ENCODE peak calls at places on chromosomes 7 and 10, in five cellular contexts. W, V, L, B and X are unnamed samples.

GRCh38 chr10:99709480-99710229 is 22.3 kb downstream of the COX15 start:
- DNase-seq in B (peak), V (no peak), L (peak), W (peak), X (peak)

GRCh38 chr10:42865716-42866114 is 83.1 kb downstream of the BMS1 start:
- DNase-seq in V (no peak), W (peak), B (no peak), L (no peak), X (no peak)

GRCh38 chr7:114910787-114911186 is 11.1 kb upstream of the MDFIC start:
- DNase-seq in W (no peak), L (no peak), B (no peak), V (peak), X (no peak)

GRCh38 chr7:75881436-75882095 is 2.7 kb downstream of the RHBDD2 start:
- DNase-seq in V (no peak), B (peak), L (no peak), W (peak), X (no peak)

GRCh38 chr7:11760372-11760771 is 71.6 kb downstream of the THSD7A start:
- DNase-seq in L (no peak), V (no peak), W (no peak), B (no peak), X (no peak)

GRCh38 chr10:128325788-128326187 is 199.6 kb upstream of the MKI67 start:
- DNase-seq in W (no peak), L (no peak), B (no peak), V (no peak), X (no peak)

GRCh38 chr7:100744605-100745004 is 11.2 kb downstream of the ZAN start:
- DNase-seq in L (no peak), W (no peak), V (no peak), B (no peak), X (no peak)

GRCh38 chr10:100872034-100872791 is 40.5 kb upstream of the SLF2 start:
- DNase-seq in V (no peak), W (peak), L (no peak), B (peak), X (peak)

GRCh38 chr10:12839941-12840611 is 161.4 kb downstream of the CCDC3 start:
- DNase-seq in L (no peak), B (no peak), W (no peak), V (no peak), X (no peak)

GRCh38 chr7:92835851-92836488 is 403 bp downstream of the CDK6 start:
- DNase-seq in L (no peak), B (peak), W (no peak), V (peak), X (peak)

GRCh38 chr10:81843042-81843441 is 32.0 kb upstream of the NRG3 start:
- DNase-seq in W (peak), B (no peak), V (no peak), L (no peak), X (peak)

GRCh38 chr10:125820705-125821104 is 2.4 kb downstream of the UROS start:
- DNase-seq in V (no peak), W (no peak), B (no peak), L (peak), X (no peak)

GRCh38 chr7:151859111-151859947 is 17.6 kb downstream of the PRKAG2 start:
- DNase-seq in V (no peak), W (no peak), B (no peak), L (no peak), X (no peak)

GRCh38 chr7:27103489-27104226 is 1.2 kb upstream of the HOXA2 start:
- DNase-seq in B (no peak), W (no peak), L (no peak), V (no peak), X (no peak)

GRCh38 chr10:125135771-125136035 is 24.7 kb downstream of the CTBP2 start:
- DNase-seq in B (no peak), W (no peak), L (no peak), V (no peak), X (no peak)

GRCh38 chr10:1413256-1413655 is 324.1 kb downstream of the ADARB2 start:
- DNase-seq in W (no peak), B (no peak), L (no peak), V (no peak), X (no peak)

GRCh38 chr7:36739351-36739750 is 15.1 kb upstream of the AOAH start:
- DNase-seq in B (no peak), L (no peak), V (no peak), W (no peak), X (no peak)

GRCh38 chr10:22854935-22855421 is 72.9 kb upstream of the ARMC3 start:
- DNase-seq in W (no peak), V (no peak), L (no peak), B (no peak), X (no peak)

GRCh38 chr10:25907247-25907646 is 26.8 kb upstream of the MYO3A start:
- DNase-seq in B (no peak), W (no peak), L (no peak), V (no peak), X (no peak)

GRCh38 chr7:148114807-148115206 is 475.8 kb upstream of the C7orf33 start:
- DNase-seq in W (no peak), L (no peak), B (no peak), V (no peak), X (no peak)

GRCh38 chr7:139828880-139829653 is at the start of gene TBXAS1:
- DNase-seq in W (no peak), B (no peak), V (no peak), L (no peak), X (peak)

GRCh38 chr10:14587540-14588083 is 187.1 kb downstream of the FAM107B start:
- DNase-seq in W (no peak), V (no peak), B (no peak), L (no peak), X (no peak)

GRCh38 chr7:2525931-2526630 is 6.5 kb downstream of the LFNG start:
- DNase-seq in L (no peak), V (no peak), W (peak), B (no peak), X (no peak)

GRCh38 chr7:121797283-121798037 is 75.5 kb upstream of the PTPRZ1 start:
- DNase-seq in L (no peak), W (peak), B (no peak), V (no peak), X (no peak)

GRCh38 chr7:155218276-155219153 is 79.2 kb upstream of the INSIG1 start:
- DNase-seq in V (no peak), W (no peak), B (no peak), L (no peak), X (no peak)

GRCh38 chr10:16804123-16804522 is 13.1 kb downstream of the RSU1 start:
- DNase-seq in W (no peak), L (no peak), B (no peak), V (no peak), X (no peak)

GRCh38 chr10:5963591-5963990 is 13.8 kb downstream of the IL15RA start:
- DNase-seq in W (no peak), L (no peak), B (no peak), V (no peak), X (no peak)

GRCh38 chr7:134290286-134290685 is 26.4 kb downstream of the SLC35B4 start:
- DNase-seq in V (no peak), W (no peak), B (no peak), L (no peak), X (peak)

GRCh38 chr10:119090026-119090808 is 9.6 kb upstream of the EIF3A start:
- DNase-seq in V (no peak), L (no peak), B (no peak), W (no peak), X (no peak)

GRCh38 chr10:4546500-4546899 is 279.5 kb upstream of the AKR1E2 start:
- DNase-seq in W (no peak), V (no peak), B (no peak), L (no peak), X (no peak)

GRCh38 chr7:114921636-114922150 is at the start of gene MDFIC:
- DNase-seq in V (no peak), W (peak), L (no peak), B (no peak), X (peak)

GRCh38 chr10:114519306-114519669 is 115.0 kb upstream of the AFAP1L2 start:
- DNase-seq in W (no peak), V (no peak), L (no peak), B (no peak), X (no peak)

GRCh38 chr10:106392781-106393180 is 771.7 kb downstream of the SORCS1 start:
- DNase-seq in B (no peak), L (no peak), V (no peak), W (peak), X (no peak)

GRCh38 chr7:131827421-131827820 is 271.0 kb upstream of the PODXL start:
- DNase-seq in V (no peak), L (no peak), B (no peak), W (no peak), X (no peak)

GRCh38 chr10:121593267-121593666 is 5.0 kb downstream of the FGFR2 start:
- DNase-seq in L (no peak), W (no peak), B (no peak), V (no peak), X (no peak)

GRCh38 chr7:138243430-138243829 is 167.2 kb downstream of the AKR1D1 start:
- DNase-seq in V (peak), L (no peak), W (peak), B (peak), X (no peak)

GRCh38 chr7:129530881-129531391 is 28.6 kb downstream of the SMKR1 start:
- DNase-seq in W (no peak), B (no peak), V (peak), L (no peak), X (peak)

GRCh38 chr7:39700932-39701331 is 77.6 kb downstream of the RALA start:
- DNase-seq in B (no peak), W (no peak), V (no peak), L (no peak), X (no peak)

GRCh38 chr10:51073461-51074237 is 638 bp upstream of the PRKG1 start:
- DNase-seq in L (no peak), W (peak), B (no peak), V (no peak), X (no peak)

GRCh38 chr7:116779921-116780320 is 82.5 kb upstream of the CAPZA2 start:
- DNase-seq in W (no peak), B (no peak), L (no peak), V (no peak), X (no peak)
- TF ChIP-seq JUNB in W (no peak), B (no peak), L (no peak), V (no peak), X (no peak)

DNA sequence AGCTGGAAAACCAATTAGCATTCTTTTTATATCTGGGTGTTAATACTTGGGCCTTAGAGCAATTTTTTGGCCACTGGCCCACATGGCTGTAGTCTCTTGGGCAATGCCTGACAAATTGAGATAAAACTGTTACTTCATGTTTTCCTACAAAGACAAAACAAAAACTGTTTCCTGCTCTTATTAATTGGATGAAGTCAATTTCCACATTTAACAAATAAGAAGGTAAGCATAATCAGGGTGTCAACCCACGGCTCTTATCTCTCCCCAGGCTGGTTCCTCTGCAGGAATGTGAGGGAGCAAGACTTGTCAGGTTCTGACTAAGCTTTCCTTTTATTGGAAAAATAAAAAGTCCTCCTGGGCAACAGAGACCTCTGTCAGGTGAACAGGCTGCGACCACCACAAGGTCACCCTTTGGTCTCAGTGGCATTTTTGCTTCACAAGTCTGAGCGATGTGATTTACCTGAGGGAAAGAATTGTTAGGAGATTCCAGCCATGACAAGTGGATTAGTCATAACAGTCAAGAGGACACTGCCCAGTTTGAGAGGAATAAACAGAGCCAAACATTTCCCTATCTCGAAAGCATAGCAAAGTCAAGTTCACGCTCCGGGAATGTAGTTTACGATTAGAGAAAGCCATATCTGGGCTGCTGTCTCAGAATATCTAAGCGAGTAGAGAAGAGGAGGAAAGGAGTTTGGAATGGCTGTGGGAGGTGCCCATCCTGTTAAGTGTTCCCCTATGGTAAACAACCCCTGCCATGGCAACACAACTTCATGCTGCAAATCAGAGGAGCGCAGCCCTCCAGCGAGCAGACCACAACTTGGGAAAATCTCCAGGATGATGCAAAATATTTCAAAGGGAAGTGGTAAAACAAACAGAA is 144.4 kb downstream of the TES start:
- DNase-seq in B (no peak), L (no peak), W (peak), V (peak), X (peak)
- TF ChIP-seq JUNB in B (no peak), L (no peak), W (no peak), V (no peak), X (peak)

GRCh38 chr10:9824546-9825164 is 1193.0 kb upstream of the CELF2 start:
- DNase-seq in B (no peak), V (no peak), L (no peak), W (no peak), X (no peak)
- TF ChIP-seq JUNB in B (no peak), V (no peak), L (no peak), W (no peak), X (no peak)

GRCh38 chr7:95054386-95054785 is 147.0 kb downstream of the PPP1R9A start:
- DNase-seq in W (no peak), L (no peak), V (no peak), B (no peak), X (no peak)
- TF ChIP-seq JUNB in W (no peak), L (no peak), V (no peak), B (no peak), X (no peak)